ENCODE peak calls at places on chromosomes 6 and 20, in nine cellular contexts. X is NB4; P is GM23338; Q is kidney epithelial cell; C is breast epithelium; V is chondrocyte; M is GM10248; N is epithelial cell of esophagus; A is CD4-positive, alpha-beta T cell. D is an unnamed sample.
A peak's percentile ranks its signal among the peaks of the same experiment; 100 is the strongest.

GRCh38 chr6:159033160-159034049 is 11.4 kb downstream of the TAGAP start:
- DNase-seq in X (peak; percentile 62), P (no peak), Q (no peak), C (no peak), V (no peak), M (no peak), N (no peak), A (no peak), D (no peak)

GRCh38 chr20:47216819-47217410 is 139.6 kb downstream of the ZMYND8 start:
- DNase-seq in X (no peak), P (no peak), Q (no peak), C (no peak), V (no peak), M (no peak), N (no peak), A (no peak), D (no peak)

GRCh38 chr6:81843302-81843701 is 90.8 kb upstream of the TENT5A start:
- DNase-seq in X (no peak), P (no peak), Q (no peak), C (no peak), V (no peak), M (no peak), N (no peak), A (no peak), D (no peak)

GRCh38 chr6:46510656-46511055 is 19.4 kb upstream of the RCAN2 start:
- DNase-seq in X (no peak), P (no peak), Q (no peak), C (no peak), V (no peak), M (no peak), N (no peak), A (no peak), D (no peak)

GRCh38 chr20:5171074-5171789 is 44.4 kb downstream of the CDS2 start:
- DNase-seq in X (no peak), P (peak; percentile 56), Q (no peak), C (no peak), V (no peak), M (no peak), N (no peak), A (no peak), D (no peak)

GRCh38 chr6:137581019-137581707 is 87.0 kb upstream of the OLIG3 start:
- DNase-seq in X (peak; percentile 9), P (no peak), Q (no peak), C (no peak), V (no peak), M (peak; percentile 24), N (no peak), A (no peak), D (no peak)

GRCh38 chr6:54086439-54086838 is 24.8 kb upstream of the MLIP start:
- DNase-seq in X (no peak), P (no peak), Q (no peak), C (no peak), V (no peak), M (no peak), N (no peak), A (no peak), D (no peak)

GRCh38 chr6:21377356-21377755 is 216.2 kb upstream of the SOX4 start:
- DNase-seq in X (no peak), P (no peak), Q (no peak), C (no peak), V (no peak), M (no peak), N (no peak), A (no peak), D (no peak)

GRCh38 chr6:148524509-148524908 is 181.9 kb downstream of the SASH1 start:
- DNase-seq in X (no peak), P (no peak), Q (no peak), C (no peak), V (no peak), M (no peak), N (no peak), A (no peak), D (no peak)

GRCh38 chr6:154806804-154807203 is 73.6 kb downstream of the SCAF8 start:
- DNase-seq in X (no peak), P (no peak), Q (no peak), C (no peak), V (no peak), M (no peak), N (no peak), A (no peak), D (no peak)

GRCh38 chr20:48295445-48295903 is 510.2 kb upstream of the SULF2 start:
- DNase-seq in X (no peak), P (peak; percentile 90), Q (peak; percentile 91), C (peak; percentile 43), V (no peak), M (no peak), N (peak; percentile 89), A (no peak), D (no peak)
- TF ChIP-seq CTCF in X (no peak), P (peak; percentile 75), Q (peak; percentile 48), C (peak; percentile 42), V (peak; percentile 82), M (no peak), N (peak; percentile 63), A (no peak), D (no peak)

GRCh38 chr6:97437087-97437486 is 154.1 kb upstream of the MMS22L start:
- DNase-seq in X (peak; percentile 29), P (peak; percentile 77), Q (no peak), C (no peak), V (no peak), M (peak; percentile 19), N (peak; percentile 26), A (no peak), D (no peak)
- TF ChIP-seq CTCF in X (peak; percentile 86), P (peak; percentile 73), Q (peak; percentile 81), C (peak; percentile 32), V (peak; percentile 84), M (peak; percentile 32), N (peak; percentile 90), A (peak; percentile 30), D (no peak)

GRCh38 chr20:60718743-60719142 is 533.3 kb upstream of the CDH4 start:
- DNase-seq in X (peak; percentile 16), P (peak; percentile 67), Q (no peak), C (no peak), V (no peak), M (peak; percentile 9), N (no peak), A (no peak), D (no peak)
- TF ChIP-seq CTCF in X (peak; percentile 44), P (peak; percentile 64), Q (no peak), C (no peak), V (no peak), M (no peak), N (no peak), A (no peak), D (no peak)

GRCh38 chr20:24917797-24918578 is 31.1 kb upstream of the CST7 start:
- DNase-seq in X (peak; percentile 80), P (peak; percentile 92), Q (peak; percentile 5), C (no peak), V (no peak), M (peak; percentile 81), N (peak; percentile 65), A (peak; percentile 22), D (no peak)
- TF ChIP-seq CTCF in X (peak; percentile 88), P (peak; percentile 88), Q (peak; percentile 86), C (peak; percentile 65), V (peak; percentile 97), M (peak; percentile 94), N (peak; percentile 80), A (peak; percentile 62), D (no peak)

GRCh38 chr6:121356575-121356974 is 22.3 kb upstream of the TBC1D32 start:
- DNase-seq in X (no peak), P (no peak), Q (no peak), C (no peak), V (no peak), M (no peak), N (no peak), A (no peak), D (no peak)
- TF ChIP-seq CTCF in X (no peak), P (no peak), Q (peak; percentile 4), C (no peak), V (peak; percentile 48), M (no peak), N (peak; percentile 21), A (no peak), D (no peak)

DNA sequence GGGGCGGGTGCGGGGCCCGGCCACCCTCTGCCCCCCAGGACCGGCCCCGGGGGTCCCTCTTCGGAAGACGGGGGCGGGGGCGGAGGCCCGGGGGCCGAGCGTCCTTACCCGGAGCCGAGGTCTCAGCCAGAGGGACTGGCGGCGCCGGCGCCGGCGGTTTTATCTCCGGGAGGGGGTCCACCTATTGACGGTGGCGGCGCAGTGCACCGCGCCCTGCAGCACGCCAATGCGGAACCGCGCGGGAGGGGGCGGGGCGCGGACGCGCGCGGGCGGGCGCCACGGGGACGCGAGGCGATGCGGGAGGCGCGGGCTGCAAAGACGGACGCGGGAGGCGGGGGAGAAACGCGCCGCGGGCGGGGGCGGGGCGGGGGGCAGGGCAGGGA is at the start of gene EEF1A2:
- DNase-seq in X (no peak), P (no peak), Q (no peak), C (no peak), V (no peak), M (no peak), N (no peak), A (peak; percentile 46), D (peak; percentile 66)
- TF ChIP-seq CTCF in X (no peak), P (peak; percentile 5), Q (peak; percentile 1), C (no peak), V (no peak), M (peak; percentile 8), N (no peak), A (no peak), D (no peak)

DNA sequence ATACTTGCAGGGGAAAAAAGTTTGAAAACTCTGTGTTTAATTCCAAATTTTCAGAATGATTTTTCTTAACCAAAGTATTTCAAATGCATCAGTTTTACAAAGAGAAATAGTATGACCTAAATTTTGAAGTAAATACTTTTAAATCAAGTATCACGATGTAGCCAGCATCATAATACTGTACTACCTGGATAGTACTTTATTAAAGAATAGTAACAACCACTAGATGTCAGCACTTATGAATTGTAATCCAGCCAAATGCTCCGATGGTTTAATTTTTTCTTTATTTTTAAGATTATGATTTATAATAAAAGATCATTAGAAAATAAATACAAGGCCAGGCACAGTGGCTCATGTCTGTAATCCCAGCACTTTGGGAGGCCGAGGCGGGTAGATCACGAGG is 37.2 kb upstream of the HACE1 start:
- DNase-seq in X (no peak), P (peak; percentile 9), Q (no peak), C (no peak), V (no peak), M (no peak), N (peak; percentile 13), A (no peak), D (no peak)
- TF ChIP-seq CTCF in X (no peak), P (no peak), Q (no peak), C (no peak), V (peak; percentile 78), M (peak; percentile 12), N (no peak), A (no peak), D (no peak)

GRCh38 chr6:36514554-36515456 is 32.5 kb downstream of the STK38 start:
- DNase-seq in X (no peak), P (no peak), Q (peak; percentile 21), C (no peak), V (no peak), M (peak; percentile 28), N (peak; percentile 54), A (no peak), D (no peak)
- TF ChIP-seq CTCF in X (no peak), P (no peak), Q (no peak), C (no peak), V (no peak), M (no peak), N (no peak), A (no peak), D (no peak)